ENCODE peak calls at places on chromosomes 13 and 19, in six cellular contexts. S, U, C, B, W and V are unnamed samples.

GRCh38 chr13:50222569-50223332 is 207.5 kb downstream of the KCNRG start:
- DNase-seq in S (no peak), U (peak), C (no peak), B (peak), W (no peak), V (peak)

GRCh38 chr19:40771101-40771539 is 4.2 kb upstream of the MIA start:
- DNase-seq in S (peak), U (peak), C (no peak), B (no peak), W (no peak), V (peak)

GRCh38 chr19:11164879-11165406 is 9.4 kb upstream of the SPC24 start:
- DNase-seq in S (no peak), U (peak), C (no peak), B (no peak), W (no peak), V (peak)

GRCh38 chr13:101596803-101597202 is 144.3 kb downstream of the ITGBL1 start:
- DNase-seq in S (no peak), U (no peak), C (no peak), B (no peak), W (no peak), V (no peak)

GRCh38 chr13:107422421-107422820 is 792.9 kb downstream of the LIG4 start:
- DNase-seq in S (no peak), U (no peak), C (no peak), B (no peak), W (no peak), V (no peak)

GRCh38 chr13:72726721-72727416 is 560 bp downstream of the MZT1 start:
- DNase-seq in S (peak), U (peak), C (no peak), B (peak), W (peak), V (peak)

GRCh38 chr19:405138-405965 is 3.6 kb downstream of the C2CD4C start:
- DNase-seq in S (no peak), U (no peak), C (no peak), B (no peak), W (no peak), V (no peak)

GRCh38 chr19:45569619-45570421 is 14.8 kb downstream of the OPA3 start:
- DNase-seq in S (peak), U (peak), C (no peak), B (no peak), W (peak), V (peak)

GRCh38 chr13:34933349-34933748 is 8.7 kb upstream of the NBEA start:
- DNase-seq in S (no peak), U (no peak), C (no peak), B (no peak), W (no peak), V (no peak)

GRCh38 chr19:40090256-40091204 is at the start of gene ZNF780A:
- DNase-seq in S (peak), U (peak), C (peak), B (peak), W (peak), V (peak)

GRCh38 chr19:17337675-17338439 is 504 bp downstream of the GTPBP3 start:
- DNase-seq in S (peak), U (no peak), C (no peak), B (no peak), W (peak), V (no peak)

GRCh38 chr19:28235606-28236125 is 977.3 kb downstream of the UQCRFS1 start:
- DNase-seq in S (no peak), U (no peak), C (no peak), B (no peak), W (no peak), V (no peak)

GRCh38 chr19:30376272-30376671 is 4.1 kb downstream of the ZNF536 start:
- DNase-seq in S (peak), U (no peak), C (no peak), B (no peak), W (no peak), V (no peak)

GRCh38 chr13:94703721-94704314 is 8.5 kb downstream of the SOX21 start:
- DNase-seq in S (peak), U (no peak), C (no peak), B (no peak), W (no peak), V (no peak)

GRCh38 chr19:1516395-1516753 is 3.6 kb upstream of the ADAMTSL5 start:
- DNase-seq in S (peak), U (no peak), C (no peak), B (no peak), W (no peak), V (no peak)

GRCh38 chr13:72842991-72843390 is 61.1 kb downstream of the PIBF1 start:
- DNase-seq in S (no peak), U (no peak), C (no peak), B (no peak), W (no peak), V (no peak)

GRCh38 chr19:2771786-2772674 is 11.0 kb downstream of the SGTA start:
- DNase-seq in S (no peak), U (no peak), C (no peak), B (no peak), W (no peak), V (no peak)

GRCh38 chr19:14497347-14497921 is 1.5 kb upstream of the GIPC1 start:
- DNase-seq in S (peak), U (no peak), C (no peak), B (no peak), W (no peak), V (no peak)

DNA sequence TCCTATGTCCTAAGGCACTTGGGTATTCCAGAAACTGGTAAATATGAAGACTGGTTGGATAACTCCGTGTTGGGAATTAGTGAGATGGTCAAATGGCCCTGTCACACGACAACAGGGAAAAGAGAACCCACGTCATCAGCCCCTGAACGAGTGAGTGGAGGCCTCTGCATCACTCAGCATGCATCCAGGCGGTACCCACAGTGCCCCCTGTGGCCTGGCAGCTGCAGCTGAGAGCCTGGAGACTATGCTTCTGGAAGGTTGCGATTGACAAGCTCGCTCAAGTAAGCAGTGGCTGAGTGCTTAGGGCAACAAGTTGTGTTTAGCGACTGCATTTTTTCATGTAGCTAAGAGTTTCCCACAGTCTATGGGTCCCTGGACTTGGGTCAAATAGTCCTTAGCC is 55.9 kb downstream of the COL4A2 start:
- DNase-seq in S (peak), U (no peak), C (no peak), B (no peak), W (no peak), V (no peak)
- TF ChIP-seq CTCF in S (peak), U (no peak), C (peak), B (peak), W (no peak), V (peak)

GRCh38 chr19:48868196-48868886 is at the start of gene PLEKHA4:
- DNase-seq in S (no peak), U (peak), C (no peak), B (no peak), W (no peak), V (peak)

GRCh38 chr19:48866692-48867091 is 1.7 kb downstream of the PLEKHA4 start:
- DNase-seq in S (no peak), U (no peak), C (no peak), B (no peak), W (no peak), V (no peak)

GRCh38 chr19:48870048-48870447 is 1.6 kb upstream of the PLEKHA4 start:
- DNase-seq in S (no peak), U (no peak), C (no peak), B (no peak), W (no peak), V (no peak)

GRCh38 chr19:48867119-48867921 is 1.1 kb downstream of the PLEKHA4 start:
- DNase-seq in S (no peak), U (no peak), C (no peak), B (no peak), W (no peak), V (no peak)

DNA sequence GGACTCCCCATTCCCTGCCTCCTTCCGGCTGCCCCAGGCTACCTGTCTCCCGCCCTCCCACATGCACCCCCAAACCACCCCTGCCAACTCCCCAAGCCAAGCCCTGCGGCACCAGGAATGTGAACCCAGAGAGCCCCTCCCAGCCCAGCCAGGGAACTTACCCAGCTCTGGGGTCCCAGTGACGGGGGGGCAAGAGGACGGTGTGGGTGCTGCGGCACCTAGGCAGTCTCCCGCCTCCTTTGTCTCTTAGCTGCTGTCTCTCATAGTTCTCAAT is 558 bp downstream of the PLEKHA4 start:
- DNase-seq in S (no peak), U (no peak), C (no peak), B (no peak), W (no peak), V (no peak)
- H3K4me3 ChIP-seq in S (peak), U (peak), C (peak), B (peak), W (no peak), V (peak)

GRCh38 chr19:4604912-4605311 is 34.4 kb upstream of the TNFAIP8L1 start:
- DNase-seq in S (no peak), U (no peak), C (no peak), B (no peak), W (no peak), V (no peak)

GRCh38 chr19:4602915-4603314 is 36.4 kb upstream of the TNFAIP8L1 start:
- DNase-seq in S (no peak), U (no peak), C (no peak), B (no peak), W (no peak), V (no peak)

GRCh38 chr19:4609878-4610511 is 29.3 kb upstream of the TNFAIP8L1 start:
- DNase-seq in S (peak), U (no peak), C (no peak), B (no peak), W (no peak), V (no peak)

GRCh38 chr19:4606181-4606580 is 33.1 kb upstream of the TNFAIP8L1 start:
- DNase-seq in S (no peak), U (no peak), C (no peak), B (no peak), W (no peak), V (no peak)

DNA sequence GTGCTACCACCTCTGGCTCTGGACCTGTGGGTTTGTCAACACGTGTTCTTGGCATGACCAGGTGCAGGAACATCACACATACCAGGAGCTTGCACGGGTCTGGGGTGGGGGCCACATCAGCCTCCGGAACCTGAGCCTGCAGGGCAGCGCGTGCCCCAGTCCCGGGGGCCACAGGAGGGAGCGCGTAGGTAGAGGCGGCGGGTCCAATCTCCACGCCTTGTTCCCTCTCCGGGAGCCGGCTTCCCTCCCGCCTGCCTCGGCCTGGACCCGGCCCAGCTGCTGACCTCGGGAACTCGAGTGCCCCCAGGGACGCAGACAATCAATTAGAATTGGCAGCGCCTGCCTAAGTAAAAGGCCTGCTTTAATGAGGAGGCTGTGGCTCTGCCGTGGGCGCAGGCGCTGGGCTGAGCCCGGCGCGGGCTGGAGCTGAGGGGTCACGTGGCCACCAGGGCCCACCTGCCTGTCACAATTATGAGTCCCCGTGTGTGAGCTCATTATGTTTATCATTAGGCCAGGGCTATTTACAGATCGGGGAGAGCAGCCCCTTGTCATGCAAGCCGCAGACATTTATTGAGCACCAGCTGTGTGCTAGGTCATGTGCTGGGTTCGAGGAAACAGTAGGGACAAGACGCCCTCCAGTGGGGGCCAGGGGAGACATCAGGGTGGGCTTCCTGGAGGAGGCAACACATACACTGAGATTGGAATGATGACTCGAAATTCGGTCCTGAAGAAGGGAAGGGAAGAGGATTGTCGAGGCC is 32.2 kb upstream of the TNFAIP8L1 start:
- DNase-seq in S (peak), U (peak), C (no peak), B (no peak), W (no peak), V (no peak)
- TF ChIP-seq CTCF in S (peak), U (no peak), C (no peak), B (no peak), W (no peak), V (no peak)

DNA sequence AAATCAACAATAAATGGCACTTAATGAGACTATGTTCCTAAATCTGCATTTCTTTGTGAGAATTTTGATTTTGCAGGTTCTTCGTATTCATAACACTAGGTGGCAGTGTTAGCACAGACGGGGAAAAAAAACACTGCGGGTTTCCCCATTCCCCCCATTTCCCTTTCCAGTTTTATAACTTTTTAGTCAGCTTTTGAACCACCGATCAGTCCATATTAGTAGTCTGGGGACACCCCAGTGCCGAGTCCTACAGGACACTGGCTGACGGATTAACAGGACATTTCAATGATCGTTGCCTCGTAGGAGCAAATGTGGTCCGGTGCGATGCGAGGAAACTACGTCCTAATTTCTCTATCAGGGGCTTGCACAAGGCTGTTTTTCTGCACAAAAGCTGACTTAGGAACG is 234.3 kb downstream of the LMO7 start:
- DNase-seq in S (peak), U (peak), C (no peak), B (no peak), W (no peak), V (peak)
- H3K4me3 ChIP-seq in S (no peak), U (peak), C (peak), B (peak), W (peak), V (peak)